ENCODE peak calls at places on chromosomes 5 and 9, in five cellular contexts. One of them, this sample, is unnamed.
A peak's percentile ranks its signal among the peaks of the same experiment; 100 is the strongest.

GRCh38 chr9:33354651-33355211 is 47.6 kb downstream of the AQP7 start:
- DNase-seq in tibial nerve: no peak
- DNase-seq in heart left ventricle: no peak
- DNase-seq in ovary: no peak
- DNase-seq in CD4-positive, CD25-positive, alpha-beta regulatory T cell: peak; percentile 24
- DNase-seq in this sample: no peak

GRCh38 chr5:68883441-68883840 is 210.4 kb upstream of the SLC30A5 start:
- DNase-seq in tibial nerve: no peak
- DNase-seq in heart left ventricle: no peak
- DNase-seq in ovary: no peak
- DNase-seq in CD4-positive, CD25-positive, alpha-beta regulatory T cell: no peak
- DNase-seq in this sample: no peak

GRCh38 chr9:30289435-30289834 is 2095.0 kb upstream of the ACO1 start:
- DNase-seq in tibial nerve: no peak
- DNase-seq in heart left ventricle: no peak
- DNase-seq in ovary: no peak
- DNase-seq in CD4-positive, CD25-positive, alpha-beta regulatory T cell: no peak
- DNase-seq in this sample: no peak

GRCh38 chr5:177023247-177023703 is 779 bp downstream of the ZNF346 start:
- DNase-seq in tibial nerve: no peak
- DNase-seq in heart left ventricle: no peak
- DNase-seq in ovary: no peak
- DNase-seq in CD4-positive, CD25-positive, alpha-beta regulatory T cell: peak; percentile 26
- DNase-seq in this sample: no peak

GRCh38 chr5:172806897-172807672 is 27.0 kb upstream of the ERGIC1 start:
- DNase-seq in tibial nerve: peak; percentile 86
- DNase-seq in heart left ventricle: peak; percentile 93
- DNase-seq in ovary: peak; percentile 70
- DNase-seq in CD4-positive, CD25-positive, alpha-beta regulatory T cell: peak; percentile 94
- DNase-seq in this sample: peak; percentile 62

GRCh38 chr5:65474129-65474711 is 7.5 kb downstream of the ADAMTS6 start:
- DNase-seq in tibial nerve: no peak
- DNase-seq in heart left ventricle: no peak
- DNase-seq in ovary: no peak
- DNase-seq in CD4-positive, CD25-positive, alpha-beta regulatory T cell: no peak
- DNase-seq in this sample: no peak

GRCh38 chr5:97501965-97502305 is 318.9 kb upstream of the RIOK2 start:
- DNase-seq in tibial nerve: no peak
- DNase-seq in heart left ventricle: no peak
- DNase-seq in ovary: no peak
- DNase-seq in CD4-positive, CD25-positive, alpha-beta regulatory T cell: no peak
- DNase-seq in this sample: no peak

GRCh38 chr9:105114956-105115728 is 129.3 kb upstream of the SLC44A1 start:
- DNase-seq in tibial nerve: peak; percentile 45
- DNase-seq in heart left ventricle: no peak
- DNase-seq in ovary: no peak
- DNase-seq in CD4-positive, CD25-positive, alpha-beta regulatory T cell: peak; percentile 61
- DNase-seq in this sample: peak; percentile 13

GRCh38 chr5:133610489-133611356 is 1.6 kb downstream of the FSTL4 start:
- DNase-seq in tibial nerve: peak; percentile 11
- DNase-seq in heart left ventricle: peak; percentile 80
- DNase-seq in ovary: no peak
- DNase-seq in CD4-positive, CD25-positive, alpha-beta regulatory T cell: peak; percentile 33
- DNase-seq in this sample: peak; percentile 68

GRCh38 chr5:135488727-135489465 is 36.7 kb upstream of the TIFAB start:
- DNase-seq in tibial nerve: no peak
- DNase-seq in heart left ventricle: no peak
- DNase-seq in ovary: no peak
- DNase-seq in CD4-positive, CD25-positive, alpha-beta regulatory T cell: no peak
- DNase-seq in this sample: no peak

GRCh38 chr9:111094433-111095421 is 56.5 kb upstream of the LPAR1 start:
- DNase-seq in tibial nerve: peak; percentile 52
- DNase-seq in heart left ventricle: no peak
- DNase-seq in ovary: no peak
- DNase-seq in CD4-positive, CD25-positive, alpha-beta regulatory T cell: no peak
- DNase-seq in this sample: peak; percentile 8

GRCh38 chr9:113602126-113603119 is 138.9 kb downstream of the RGS3 start:
- DNase-seq in tibial nerve: no peak
- DNase-seq in heart left ventricle: peak; percentile 87
- DNase-seq in ovary: peak; percentile 82
- DNase-seq in CD4-positive, CD25-positive, alpha-beta regulatory T cell: peak; percentile 40
- DNase-seq in this sample: peak; percentile 35

GRCh38 chr5:9196403-9197224 is 349.3 kb downstream of the SEMA5A start:
- DNase-seq in tibial nerve: no peak
- DNase-seq in heart left ventricle: no peak
- DNase-seq in ovary: no peak
- DNase-seq in CD4-positive, CD25-positive, alpha-beta regulatory T cell: no peak
- DNase-seq in this sample: no peak

GRCh38 chr5:159135896-159136531 is 36.3 kb upstream of the EBF1 start:
- DNase-seq in tibial nerve: no peak
- DNase-seq in heart left ventricle: no peak
- DNase-seq in ovary: no peak
- DNase-seq in CD4-positive, CD25-positive, alpha-beta regulatory T cell: no peak
- DNase-seq in this sample: no peak

GRCh38 chr5:17087035-17087434 is 130.4 kb upstream of the BASP1 start:
- DNase-seq in tibial nerve: no peak
- DNase-seq in heart left ventricle: no peak
- DNase-seq in ovary: no peak
- DNase-seq in CD4-positive, CD25-positive, alpha-beta regulatory T cell: no peak
- DNase-seq in this sample: no peak

GRCh38 chr9:70495514-70495913 is 81.1 kb upstream of the KLF9 start:
- DNase-seq in tibial nerve: no peak
- DNase-seq in heart left ventricle: no peak
- DNase-seq in ovary: no peak
- DNase-seq in CD4-positive, CD25-positive, alpha-beta regulatory T cell: no peak
- DNase-seq in this sample: no peak

GRCh38 chr5:96459313-96460109 is 26.5 kb upstream of the PCSK1 start:
- DNase-seq in tibial nerve: no peak
- DNase-seq in heart left ventricle: no peak
- DNase-seq in ovary: no peak
- DNase-seq in CD4-positive, CD25-positive, alpha-beta regulatory T cell: no peak
- DNase-seq in this sample: no peak

GRCh38 chr5:52017567-52017966 is 634.3 kb downstream of the ISL1 start:
- DNase-seq in tibial nerve: no peak
- DNase-seq in heart left ventricle: no peak
- DNase-seq in ovary: no peak
- DNase-seq in CD4-positive, CD25-positive, alpha-beta regulatory T cell: no peak
- DNase-seq in this sample: no peak

GRCh38 chr9:15246688-15247087 is 60.3 kb downstream of the TTC39B start:
- DNase-seq in tibial nerve: no peak
- DNase-seq in heart left ventricle: no peak
- DNase-seq in ovary: no peak
- DNase-seq in CD4-positive, CD25-positive, alpha-beta regulatory T cell: no peak
- DNase-seq in this sample: no peak

GRCh38 chr5:143921525-143922311 is 109.8 kb downstream of the HMHB1 start:
- DNase-seq in tibial nerve: peak; percentile 8
- DNase-seq in heart left ventricle: no peak
- DNase-seq in ovary: no peak
- DNase-seq in CD4-positive, CD25-positive, alpha-beta regulatory T cell: no peak
- DNase-seq in this sample: no peak

GRCh38 chr5:127936439-127936972 is 147.1 kb upstream of the SLC12A2 start:
- DNase-seq in tibial nerve: no peak
- DNase-seq in heart left ventricle: no peak
- DNase-seq in ovary: no peak
- DNase-seq in CD4-positive, CD25-positive, alpha-beta regulatory T cell: no peak
- DNase-seq in this sample: no peak

GRCh38 chr5:106376522-106376921 is 1294.2 kb downstream of the EFNA5 start:
- DNase-seq in tibial nerve: no peak
- DNase-seq in heart left ventricle: no peak
- DNase-seq in ovary: no peak
- DNase-seq in CD4-positive, CD25-positive, alpha-beta regulatory T cell: no peak
- DNase-seq in this sample: no peak

GRCh38 chr9:4137755-4138154 is 162.1 kb downstream of the GLIS3 start:
- DNase-seq in tibial nerve: no peak
- DNase-seq in heart left ventricle: no peak
- DNase-seq in ovary: no peak
- DNase-seq in CD4-positive, CD25-positive, alpha-beta regulatory T cell: no peak
- DNase-seq in this sample: no peak

GRCh38 chr5:75547826-75548225 is 36.1 kb downstream of the POLK start:
- DNase-seq in tibial nerve: no peak
- DNase-seq in heart left ventricle: no peak
- DNase-seq in ovary: no peak
- DNase-seq in CD4-positive, CD25-positive, alpha-beta regulatory T cell: no peak
- DNase-seq in this sample: peak; percentile 15

GRCh38 chr5:43565043-43565442 is 8.2 kb upstream of the PAIP1 start:
- DNase-seq in tibial nerve: no peak
- DNase-seq in heart left ventricle: no peak
- DNase-seq in ovary: no peak
- DNase-seq in CD4-positive, CD25-positive, alpha-beta regulatory T cell: no peak
- DNase-seq in this sample: no peak

GRCh38 chr5:43563321-43563720 is 6.4 kb upstream of the PAIP1 start:
- DNase-seq in tibial nerve: no peak
- DNase-seq in heart left ventricle: no peak
- DNase-seq in ovary: no peak
- DNase-seq in CD4-positive, CD25-positive, alpha-beta regulatory T cell: no peak
- DNase-seq in this sample: no peak

GRCh38 chr5:43561346-43561745 is 4.5 kb upstream of the PAIP1 start:
- DNase-seq in tibial nerve: no peak
- DNase-seq in heart left ventricle: no peak
- DNase-seq in ovary: no peak
- DNase-seq in CD4-positive, CD25-positive, alpha-beta regulatory T cell: no peak
- DNase-seq in this sample: no peak

GRCh38 chr5:43567967-43568366 is 11.1 kb upstream of the PAIP1 start:
- DNase-seq in tibial nerve: no peak
- DNase-seq in heart left ventricle: no peak
- DNase-seq in ovary: no peak
- DNase-seq in CD4-positive, CD25-positive, alpha-beta regulatory T cell: no peak
- DNase-seq in this sample: no peak

DNA sequence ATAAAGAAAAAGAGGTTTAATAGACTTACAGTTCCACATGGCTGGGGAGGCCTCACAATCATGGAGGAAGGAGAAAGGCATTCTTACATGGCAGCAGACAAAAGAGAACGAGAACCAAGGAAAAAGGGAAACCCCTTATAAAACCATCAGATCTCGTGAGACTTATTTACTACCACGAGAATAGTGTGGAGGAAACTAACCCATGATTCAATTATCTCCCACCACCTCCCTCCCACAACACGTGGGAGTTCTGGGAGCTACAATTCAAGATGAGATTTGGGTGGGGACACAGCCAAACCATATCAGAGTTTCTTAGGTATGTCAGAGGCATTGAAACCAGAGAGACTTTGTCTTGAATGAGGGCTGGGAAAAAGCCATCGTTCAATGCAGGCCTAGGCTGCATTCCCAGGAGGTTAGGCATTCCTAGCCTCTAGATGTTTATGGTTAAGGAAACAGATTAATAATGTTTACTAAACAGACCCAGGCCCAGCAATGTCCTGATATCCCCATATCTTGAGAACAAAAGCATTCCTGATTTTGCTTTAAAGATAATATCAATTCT is 7.5 kb upstream of the PAIP1 start:
- DNase-seq in tibial nerve: no peak
- DNase-seq in heart left ventricle: no peak
- DNase-seq in ovary: no peak
- DNase-seq in CD4-positive, CD25-positive, alpha-beta regulatory T cell: no peak
- DNase-seq in this sample: no peak
- H3K27me3 ChIP-seq in tibial nerve: no peaks in the 10 kb centered on the region
- H3K27me3 ChIP-seq in heart left ventricle: no peaks in the 10 kb centered on the region
- H3K27me3 ChIP-seq in ovary: no peaks in the 10 kb centered on the region
- H3K27me3 ChIP-seq in CD4-positive, CD25-positive, alpha-beta regulatory T cell: no peaks in the 10 kb centered on the region
- H3K27me3 ChIP-seq in this sample: no peaks in the 10 kb centered on the region

DNA sequence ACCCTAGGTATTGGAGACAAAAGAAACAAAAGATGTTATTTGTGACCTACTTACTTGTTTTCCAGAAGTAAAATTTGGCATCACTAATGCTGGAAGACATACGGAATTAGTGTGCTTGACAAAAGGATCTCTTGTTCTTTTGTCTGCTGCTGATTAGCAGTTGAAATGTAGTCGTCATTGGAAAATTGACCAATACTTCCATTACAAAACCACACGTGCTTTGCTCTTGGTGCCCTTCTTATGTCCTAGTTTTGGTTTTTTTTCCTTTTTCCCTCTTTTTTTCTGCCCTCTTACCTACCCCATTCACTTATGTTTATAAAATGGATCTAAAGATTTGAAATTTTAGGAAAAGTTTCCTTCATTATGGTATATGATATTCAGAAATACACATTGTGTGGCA is 197.4 kb downstream of the FER start:
- DNase-seq in tibial nerve: no peak
- DNase-seq in heart left ventricle: no peak
- DNase-seq in ovary: no peak
- DNase-seq in CD4-positive, CD25-positive, alpha-beta regulatory T cell: no peak
- DNase-seq in this sample: no peak
- H3K4me1 ChIP-seq in tibial nerve: no peaks in the 10 kb centered on the region
- H3K4me1 ChIP-seq in heart left ventricle: no peaks in the 10 kb centered on the region
- H3K4me1 ChIP-seq in ovary: no peaks in the 10 kb centered on the region
- H3K4me1 ChIP-seq in CD4-positive, CD25-positive, alpha-beta regulatory T cell: no peaks in the 10 kb centered on the region
- H3K4me1 ChIP-seq in this sample: no peaks in the 10 kb centered on the region

GRCh38 chr5:92956886-92957285 is 624.1 kb downstream of the NR2F1-AS1 start:
- DNase-seq in tibial nerve: no peak
- DNase-seq in heart left ventricle: no peak
- DNase-seq in ovary: no peak
- DNase-seq in CD4-positive, CD25-positive, alpha-beta regulatory T cell: no peak
- DNase-seq in this sample: peak; percentile 50
- H3K4me3 ChIP-seq in tibial nerve: no peak overlapping the region
- H3K4me3 ChIP-seq in heart left ventricle: no peak overlapping the region
- H3K4me3 ChIP-seq in ovary: no peak overlapping the region
- H3K4me3 ChIP-seq in CD4-positive, CD25-positive, alpha-beta regulatory T cell: no peak overlapping the region
- H3K4me3 ChIP-seq in this sample: no peak overlapping the region

GRCh38 chr9:137303031-137303892 is 1.2 kb upstream of the NRARP start:
- DNase-seq in tibial nerve: no peak
- DNase-seq in heart left ventricle: peak; percentile 51
- DNase-seq in ovary: peak; percentile 38
- DNase-seq in CD4-positive, CD25-positive, alpha-beta regulatory T cell: no peak
- DNase-seq in this sample: no peak
- H3K27me3 ChIP-seq in tibial nerve: peaks cover 3% of the 10 kb centered on the region
- H3K27me3 ChIP-seq in heart left ventricle: peaks cover 17% of the 10 kb centered on the region
- H3K27me3 ChIP-seq in ovary: peaks cover 8% of the 10 kb centered on the region
- H3K27me3 ChIP-seq in CD4-positive, CD25-positive, alpha-beta regulatory T cell: peaks cover 3% of the 10 kb centered on the region
- H3K27me3 ChIP-seq in this sample: no peaks in the 10 kb centered on the region